ENCODE peak calls at places on chromosome 1, in five cellular contexts. U, B, Z, T and P are unnamed samples.
A peak's percentile ranks its signal among the peaks of the same experiment; 100 is the strongest.

GRCh38 chr1:203036135-203036534 is 9.8 kb downstream of the PPFIA4 start:
- DNase-seq in B (no peak), T (no peak), Z (peak; percentile 33), U (peak; percentile 30), P (no peak)

GRCh38 chr1:11188858-11189451 is at the start of gene ANGPTL7:
- DNase-seq in T (no peak), B (no peak), Z (no peak), U (no peak), P (no peak)

GRCh38 chr1:188425687-188426086 is 1596.9 kb downstream of the PLA2G4A start:
- DNase-seq in Z (peak; percentile 81), B (no peak), T (no peak), U (no peak), P (peak; percentile 61)

GRCh38 chr1:13583964-13584791 is 546 bp downstream of the PDPN start:
- DNase-seq in U (peak; percentile 75), B (peak; percentile 10), Z (peak; percentile 82), T (no peak), P (no peak)

GRCh38 chr1:62435231-62436038 is 1.4 kb upstream of the USP1 start:
- DNase-seq in Z (no peak), T (no peak), B (peak; percentile 16), U (no peak), P (no peak)

GRCh38 chr1:157377216-157377821 is 175.0 kb downstream of the FCRL5 start:
- DNase-seq in Z (no peak), T (no peak), U (no peak), B (no peak), P (no peak)

GRCh38 chr1:21818661-21819060 is 6.6 kb downstream of the LDLRAD2 start:
- DNase-seq in Z (no peak), T (no peak), B (no peak), U (no peak), P (no peak)

GRCh38 chr1:88075813-88076212 is 608.3 kb upstream of the PKN2 start:
- DNase-seq in T (no peak), Z (no peak), B (no peak), U (no peak), P (no peak)

GRCh38 chr1:203744008-203744972 is 20.7 kb upstream of the LAX1 start:
- DNase-seq in U (no peak), Z (peak; percentile 50), B (peak; percentile 66), T (peak; percentile 36), P (no peak)

GRCh38 chr1:47776554-47777156 is 220.5 kb downstream of the TRABD2B start:
- DNase-seq in U (no peak), T (no peak), B (no peak), Z (no peak), P (no peak)

GRCh38 chr1:162389021-162389818 is 7.7 kb downstream of the C1orf226 start:
- DNase-seq in B (no peak), Z (peak; percentile 79), U (no peak), T (no peak), P (peak; percentile 16)

GRCh38 chr1:48718116-48718630 is 58.5 kb downstream of the BEND5 start:
- DNase-seq in T (no peak), B (no peak), Z (no peak), U (no peak), P (no peak)

GRCh38 chr1:27968692-27969091 is 8.9 kb downstream of the XKR8 start:
- DNase-seq in B (no peak), T (no peak), Z (peak; percentile 95), U (no peak), P (peak; percentile 46)

GRCh38 chr1:202069670-202070069 is 53.0 kb upstream of the GPR37L1 start:
- DNase-seq in U (no peak), Z (no peak), B (no peak), T (no peak), P (no peak)

GRCh38 chr1:81604982-81605381 is 195.8 kb upstream of the ADGRL2 start:
- DNase-seq in B (no peak), T (no peak), U (no peak), Z (no peak), P (no peak)

DNA sequence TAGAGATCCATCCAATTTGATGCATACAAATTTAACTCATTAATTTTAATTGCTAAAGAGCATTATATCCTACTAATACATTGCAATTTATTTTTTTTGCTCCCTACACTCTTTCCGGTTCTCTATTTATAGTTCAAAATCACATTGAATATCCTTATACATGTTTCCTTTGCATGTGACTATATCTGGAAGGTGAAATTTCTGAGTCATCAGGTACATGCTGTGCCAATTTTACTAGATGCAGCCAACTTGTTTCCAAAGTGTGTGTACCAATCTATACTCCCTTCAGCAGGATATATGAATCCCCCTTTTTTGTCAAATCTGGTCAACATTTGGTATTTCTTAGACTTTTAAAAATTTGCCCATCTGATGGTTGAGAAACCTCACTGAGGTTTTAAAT is 602.9 kb upstream of the CAMK1G start:
- DNase-seq in B (no peak), Z (peak; percentile 16), T (no peak), U (no peak), P (no peak)
- H3K27ac ChIP-seq in B (no peak overlapping the region), Z (no peak overlapping the region), T (no peak overlapping the region), U (peak overlapping the region; percentile 39), P (no peak overlapping the region)

DNA sequence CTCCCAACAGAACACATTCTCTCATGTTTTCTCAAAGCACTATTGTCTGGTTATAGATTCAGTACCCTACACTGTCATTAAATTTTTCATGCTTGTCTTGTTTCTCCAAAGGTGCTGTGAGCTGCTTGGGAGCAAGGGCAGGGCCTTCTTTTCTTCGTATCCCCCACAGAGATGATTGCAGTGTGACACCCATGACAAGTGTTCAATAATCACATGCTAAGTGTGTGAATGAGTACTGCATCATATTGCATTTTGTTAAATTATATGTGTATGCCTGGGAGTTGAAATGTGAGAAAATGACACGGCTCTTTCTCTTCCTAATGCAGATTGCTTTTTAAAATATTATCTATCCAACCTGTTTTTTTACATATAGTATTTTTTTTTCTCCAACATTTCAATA is 57.3 kb upstream of the MAGI3 start:
- DNase-seq in T (no peak), B (no peak), Z (no peak), U (no peak), P (no peak)
- H3K4me3 ChIP-seq in T (no peak overlapping the region), B (no peak overlapping the region), Z (no peak overlapping the region), U (no peak overlapping the region), P (no peak overlapping the region)

DNA sequence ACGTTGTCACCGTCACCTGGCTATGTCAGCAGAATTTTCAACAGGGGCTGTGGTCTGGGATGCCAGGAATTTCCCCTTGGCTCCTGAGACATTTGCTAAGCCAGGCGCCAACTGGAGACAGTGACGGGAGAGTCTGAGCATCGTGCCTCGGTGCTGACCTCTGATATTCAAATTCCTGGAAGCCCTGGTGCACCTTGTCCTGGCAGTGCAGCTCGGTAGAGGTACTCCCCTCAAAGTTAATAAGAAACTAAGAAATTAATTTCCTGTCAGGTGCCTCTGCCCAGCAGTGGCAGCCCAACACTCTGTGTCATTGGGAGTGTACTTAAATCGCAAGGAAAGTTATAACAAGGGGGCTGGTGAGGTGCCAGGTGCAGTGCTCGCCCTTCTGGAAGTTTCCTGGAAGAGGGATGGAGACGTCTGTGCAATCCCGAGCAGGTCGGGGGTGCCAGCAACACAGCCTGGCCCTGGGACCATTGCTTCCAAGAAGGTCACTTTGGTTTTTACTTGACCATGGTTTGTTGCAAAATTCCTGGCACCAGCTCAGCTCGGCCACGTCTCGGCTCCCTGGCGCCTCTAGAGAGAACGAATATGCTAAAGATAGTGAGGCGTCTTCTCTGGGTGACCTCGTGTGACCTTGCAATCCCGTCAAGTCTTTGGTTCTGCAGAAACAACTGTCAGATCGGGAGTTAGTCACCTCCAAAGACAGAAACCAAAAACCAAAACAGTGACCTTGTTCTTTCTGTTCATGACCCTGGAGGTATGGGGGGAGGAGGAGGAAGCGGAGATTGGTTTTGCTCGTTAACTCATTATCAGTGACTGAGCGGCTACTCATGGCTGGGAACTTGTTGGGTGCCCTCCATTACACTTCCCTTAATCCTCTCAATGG is 149.5 kb upstream of the VAMP3 start:
- DNase-seq in Z (peak; percentile 11), T (no peak), B (no peak), U (no peak), P (no peak)
- H3K27ac ChIP-seq in Z (no peak overlapping the region), T (no peak overlapping the region), B (no peak overlapping the region), U (no peak overlapping the region), P (no peak overlapping the region)

GRCh38 chr1:50426702-50427085 is 3.5 kb upstream of the DMRTA2 start:
- DNase-seq in Z (no peak), U (no peak), B (no peak), T (no peak), P (no peak)
- H3K4me3 ChIP-seq in Z (no peak overlapping the region), U (no peak overlapping the region), B (no peak overlapping the region), T (no peak overlapping the region), P (no peak overlapping the region)

DNA sequence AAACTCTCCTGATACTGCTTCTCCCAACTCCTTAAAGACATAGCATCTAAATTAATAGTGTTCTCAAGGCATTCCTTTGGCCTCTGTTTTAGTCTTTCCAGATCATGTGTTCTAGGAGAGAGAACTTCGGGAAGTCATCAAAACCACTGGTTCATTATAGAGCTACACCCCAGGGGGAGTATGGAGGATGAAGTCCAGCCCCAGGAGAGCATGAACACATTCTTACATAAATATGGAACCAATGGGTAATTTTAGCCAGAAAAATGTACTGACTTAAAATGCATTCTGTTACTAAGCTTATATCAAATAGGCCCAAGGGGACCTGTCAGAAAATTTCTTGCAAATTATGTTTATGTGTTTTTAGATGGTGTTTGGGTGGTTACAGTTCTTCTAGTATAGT is 165.2 kb downstream of the NTMT2 start:
- DNase-seq in Z (no peak), B (no peak), U (no peak), T (no peak), P (no peak)
- H3K27ac ChIP-seq in Z (peak overlapping the region; percentile 85), B (no peak overlapping the region), U (no peak overlapping the region), T (no peak overlapping the region), P (no peak overlapping the region)

GRCh38 chr1:76866566-76866965 is 714 bp upstream of the ST6GALNAC5 start:
- DNase-seq in U (no peak), B (no peak), T (no peak), Z (peak; percentile 4), P (no peak)

GRCh38 chr1:76870037-76870436 is 2.8 kb downstream of the ST6GALNAC5 start:
- DNase-seq in B (no peak), T (no peak), U (no peak), Z (no peak), P (no peak)

GRCh38 chr1:76867342-76868130 is at the start of gene ST6GALNAC5:
- DNase-seq in B (no peak), U (no peak), Z (peak; percentile 50), T (no peak), P (no peak)

GRCh38 chr1:76868154-76868882 is 1.0 kb downstream of the ST6GALNAC5 start:
- DNase-seq in U (no peak), B (no peak), Z (peak; percentile 60), T (no peak), P (no peak)

DNA sequence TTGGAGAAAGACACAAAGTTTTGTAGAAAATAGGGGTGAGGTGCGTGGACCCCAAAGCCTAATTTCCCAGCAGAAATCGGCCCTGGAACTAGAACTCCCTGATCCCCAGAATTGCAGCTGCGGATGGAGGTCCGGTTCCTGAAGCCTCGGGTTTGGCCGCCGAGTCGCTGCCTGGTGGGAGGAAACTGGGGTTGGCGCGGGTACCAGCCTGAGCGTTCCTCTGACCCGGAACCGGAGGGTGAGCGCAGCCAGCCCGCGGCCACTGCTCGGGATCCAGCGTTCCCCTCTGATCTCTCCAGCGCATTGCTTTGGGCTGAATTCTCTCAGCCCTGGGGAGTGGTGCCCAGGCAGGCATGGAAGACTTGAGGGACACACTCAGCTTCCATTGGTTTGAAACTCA is 1.6 kb downstream of the ST6GALNAC5 start:
- DNase-seq in T (no peak), U (no peak), B (no peak), Z (peak; percentile 1), P (no peak)
- H3K4me3 ChIP-seq in T (peak overlapping the region; percentile 54), U (no peak overlapping the region), B (peak overlapping the region; percentile 34), Z (peak overlapping the region; percentile 66), P (peak overlapping the region; percentile 63)